ENCODE peak calls at places on chromosomes 11 and 22, in four cellular contexts. A is K562, G is vagina, U is adrenal gland. K is an unnamed sample. For H3K4me1, the result is how much of the 10 kb centered on the place peaks cover.

GRCh38 chr22:19387575-19387974 is 44.0 kb downstream of the HIRA start:
- DNase-seq in A (no peak), G (no peak), U (no peak), K (peak)

GRCh38 chr22:45009881-45010531 is at the start of gene PHF21B:
- DNase-seq in A (peak), G (no peak), U (peak), K (no peak)

GRCh38 chr22:45441158-45441557 is 27.7 kb downstream of the RIBC2 start:
- DNase-seq in A (peak), G (no peak), U (peak), K (peak)

GRCh38 chr22:23984430-23984829 is 4.5 kb downstream of the GSTT2 start:
- DNase-seq in A (no peak), G (no peak), U (no peak), K (no peak)

GRCh38 chr11:44632466-44633123 is 67.1 kb downstream of the CD82 start:
- DNase-seq in A (peak), G (no peak), U (peak), K (peak)

GRCh38 chr11:69994810-69995209 is 83.3 kb upstream of the ANO1 start:
- DNase-seq in A (no peak), G (no peak), U (no peak), K (no peak)

GRCh38 chr11:131924446-131925240 is 554.2 kb downstream of the NTM start:
- DNase-seq in A (no peak), G (no peak), U (no peak), K (no peak)

GRCh38 chr11:47348859-47349258 is 3.6 kb downstream of the MYBPC3 start:
- DNase-seq in A (peak), G (no peak), U (no peak), K (no peak)

GRCh38 chr11:3138178-3139085 is 26.7 kb downstream of the OSBPL5 start:
- DNase-seq in A (peak), G (no peak), U (no peak), K (peak)

GRCh38 chr22:17549655-17550054 is 13.6 kb upstream of the SLC25A18 start:
- DNase-seq in A (no peak), G (no peak), U (no peak), K (no peak)

GRCh38 chr22:17552737-17553136 is 10.6 kb upstream of the SLC25A18 start:
- DNase-seq in A (no peak), G (no peak), U (no peak), K (no peak)

GRCh38 chr22:17548756-17549035 is 14.6 kb upstream of the SLC25A18 start:
- DNase-seq in A (no peak), G (no peak), U (no peak), K (no peak)

GRCh38 chr22:17549183-17549582 is 14.1 kb upstream of the SLC25A18 start:
- DNase-seq in A (no peak), G (no peak), U (no peak), K (no peak)

GRCh38 chr22:17547995-17548755 is 15.1 kb upstream of the SLC25A18 start:
- DNase-seq in A (peak), G (no peak), U (no peak), K (no peak)
- H3K4me1 ChIP-seq in A (under half), G (under half), U (under half), K (under half)

DNA sequence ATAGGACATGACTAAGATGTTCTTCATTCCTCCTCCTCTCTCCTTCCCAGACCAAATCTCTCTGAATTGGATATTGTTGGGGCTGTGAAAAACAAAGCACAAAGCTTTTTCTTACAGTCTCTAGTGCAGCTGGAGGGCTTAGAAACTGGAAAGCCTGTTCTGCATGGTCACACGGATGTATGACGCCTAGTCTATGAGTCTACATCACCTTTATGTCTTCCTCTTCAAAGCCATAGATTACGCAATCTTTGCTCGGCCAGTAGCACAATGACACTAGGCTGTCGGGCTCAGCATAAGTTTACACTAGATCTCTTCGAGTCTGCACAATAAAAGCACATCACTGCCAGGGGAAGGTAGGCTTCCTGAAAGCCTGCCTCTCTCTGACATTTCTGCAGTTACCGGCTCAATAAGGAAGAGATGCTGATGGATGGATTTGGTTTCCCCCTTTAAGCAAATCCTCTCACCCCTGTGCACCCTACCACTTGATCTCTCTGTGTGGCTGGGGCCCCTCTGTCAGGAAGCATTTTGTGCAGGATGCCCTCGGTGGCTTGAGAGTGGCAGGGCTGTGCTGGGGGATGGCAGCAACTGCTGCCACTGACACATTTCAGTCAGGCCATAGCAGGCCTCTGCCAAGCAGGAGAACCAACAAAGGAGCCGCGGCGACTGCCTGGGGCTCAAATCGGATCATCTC is 1272.9 kb downstream of the LRRC4C start:
- DNase-seq in A (no peak), G (no peak), U (no peak), K (no peak)
- H3K4me1 ChIP-seq in A (under half), G (under half), U (under half), K (under half)

GRCh38 chr22:43487311-43488030 is 75.7 kb downstream of the MPPED1 start:
- DNase-seq in A (no peak), G (no peak), U (no peak), K (no peak)
- H3K4me1 ChIP-seq in A (under half), G (under half), U (under half), K (under half)

GRCh38 chr11:507727-508515 is 879 bp upstream of the RNH1 start:
- DNase-seq in A (no peak), G (no peak), U (peak), K (no peak)
- H3K4me1 ChIP-seq in A (under half), G (under half), U (under half), K (under half)

DNA sequence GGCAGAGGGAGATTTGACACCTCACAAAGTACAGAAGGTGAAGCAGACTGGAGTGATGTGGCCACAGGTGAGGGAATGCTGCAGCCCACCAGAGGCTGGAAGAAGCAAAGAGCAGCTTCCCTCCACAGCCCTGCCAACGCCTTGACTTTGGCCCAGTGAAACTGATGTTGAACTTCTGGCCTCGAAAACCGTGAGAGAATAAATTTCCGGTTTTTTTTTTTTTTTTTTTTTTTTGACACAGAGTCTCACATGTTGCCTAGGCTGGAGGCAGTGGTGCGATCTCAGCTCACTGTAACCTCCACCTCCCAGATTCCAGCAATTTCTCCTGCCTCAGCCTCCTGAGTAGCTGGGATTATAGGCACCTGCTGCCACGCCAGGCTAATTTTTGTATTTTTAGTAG is 8.7 kb downstream of the KMT5B start:
- DNase-seq in A (no peak), G (no peak), U (no peak), K (no peak)
- H3K4me1 ChIP-seq in A (under half), G (half or more), U (under half), K (half or more)